ENCODE peak calls at places on chromosome 6, in nine cellular contexts. B is body of pancreas, R is AG09319, Z is MCF 10A, U is NB4, I is Calu3, E is GM06990, T is suprapubic skin, C is fibroblast of the aortic adventitia. K is an unnamed sample.

GRCh38 chr6:82363368-82364086 is at the start of gene TPBG:
- DNase-seq in B (peak), R (no peak), Z (peak), U (no peak), I (peak), E (peak), T (peak), C (peak), K (peak)

GRCh38 chr6:95143408-95144180 is 433.7 kb upstream of the MANEA start:
- DNase-seq in B (no peak), R (no peak), Z (no peak), U (no peak), I (no peak), E (no peak), T (no peak), C (no peak), K (no peak)

GRCh38 chr6:82908661-82909060 is 157.0 kb downstream of the UBE3D start:
- DNase-seq in B (no peak), R (no peak), Z (no peak), U (no peak), I (no peak), E (no peak), T (no peak), C (no peak), K (no peak)

GRCh38 chr6:125393449-125393858 is 91.7 kb upstream of the HDDC2 start:
- DNase-seq in B (no peak), R (no peak), Z (no peak), U (no peak), I (no peak), E (no peak), T (no peak), C (no peak), K (peak)

GRCh38 chr6:139732451-139732850 is 358.0 kb upstream of the CITED2 start:
- DNase-seq in B (no peak), R (no peak), Z (peak), U (peak), I (no peak), E (no peak), T (no peak), C (peak), K (no peak)

GRCh38 chr6:41715779-41716515 is 19.5 kb downstream of the TFEB start:
- DNase-seq in B (no peak), R (no peak), Z (no peak), U (peak), I (no peak), E (no peak), T (no peak), C (no peak), K (no peak)

GRCh38 chr6:135475292-135475886 is 22.2 kb downstream of the AHI1 start:
- DNase-seq in B (no peak), R (no peak), Z (no peak), U (no peak), I (no peak), E (no peak), T (no peak), C (peak), K (no peak)

GRCh38 chr6:40661726-40662125 is 74.6 kb upstream of the LRFN2 start:
- DNase-seq in B (no peak), R (no peak), Z (no peak), U (no peak), I (no peak), E (no peak), T (no peak), C (no peak), K (no peak)

GRCh38 chr6:39914239-39914638 is 20.0 kb downstream of the MOCS1 start:
- DNase-seq in B (no peak), R (no peak), Z (no peak), U (no peak), I (no peak), E (no peak), T (peak), C (no peak), K (no peak)

GRCh38 chr6:5053038-5053437 is 32.1 kb upstream of the PPP1R3G start:
- DNase-seq in B (no peak), R (no peak), Z (no peak), U (peak), I (no peak), E (no peak), T (no peak), C (peak), K (no peak)

GRCh38 chr6:52063584-52064400 is 23.6 kb downstream of the PKHD1 start:
- DNase-seq in B (peak), R (no peak), Z (peak), U (peak), I (peak), E (peak), T (no peak), C (peak), K (peak)

GRCh38 chr6:137223370-137224131 is 4.4 kb upstream of the IFNGR1 start:
- DNase-seq in B (peak), R (no peak), Z (peak), U (peak), I (peak), E (no peak), T (no peak), C (peak), K (no peak)

GRCh38 chr6:167546611-167547327 is 221.9 kb downstream of the TTLL2 start:
- DNase-seq in B (peak), R (no peak), Z (no peak), U (no peak), I (peak), E (no peak), T (no peak), C (no peak), K (no peak)

GRCh38 chr6:87291879-87292278 is 30.5 kb upstream of the SMIM8 start:
- DNase-seq in B (no peak), R (no peak), Z (peak), U (no peak), I (no peak), E (no peak), T (no peak), C (no peak), K (no peak)

GRCh38 chr6:22099923-22100322 is 196.9 kb downstream of the PRL start:
- DNase-seq in B (no peak), R (no peak), Z (no peak), U (no peak), I (no peak), E (no peak), T (no peak), C (no peak), K (no peak)

GRCh38 chr6:64113703-64114102 is 478.1 kb downstream of the PHF3 start:
- DNase-seq in B (no peak), R (no peak), Z (no peak), U (no peak), I (no peak), E (no peak), T (no peak), C (no peak), K (no peak)

GRCh38 chr6:131747821-131748353 is 37.1 kb upstream of the CTAGE9 start:
- DNase-seq in B (no peak), R (no peak), Z (no peak), U (no peak), I (no peak), E (no peak), T (no peak), C (no peak), K (no peak)

GRCh38 chr6:62640749-62641148 is 354.7 kb upstream of the KHDRBS2 start:
- DNase-seq in B (no peak), R (no peak), Z (peak), U (no peak), I (no peak), E (no peak), T (no peak), C (no peak), K (no peak)

GRCh38 chr6:23532227-23532626 is 593.8 kb upstream of the NRSN1 start:
- DNase-seq in B (no peak), R (no peak), Z (peak), U (no peak), I (no peak), E (no peak), T (no peak), C (no peak), K (no peak)

GRCh38 chr6:21664263-21665081 is 70.9 kb downstream of the SOX4 start:
- DNase-seq in B (peak), R (no peak), Z (peak), U (no peak), I (peak), E (peak), T (no peak), C (peak), K (peak)

GRCh38 chr6:135291288-135292116 is 110.4 kb downstream of the MYB start:
- DNase-seq in B (no peak), R (no peak), Z (peak), U (peak), I (no peak), E (no peak), T (no peak), C (peak), K (no peak)

GRCh38 chr6:8743146-8743745 is 307.9 kb upstream of the SLC35B3 start:
- DNase-seq in B (no peak), R (no peak), Z (peak), U (peak), I (peak), E (no peak), T (no peak), C (no peak), K (peak)

GRCh38 chr6:169571123-169571962 is 130.5 kb downstream of the WDR27 start:
- DNase-seq in B (no peak), R (no peak), Z (peak), U (no peak), I (no peak), E (no peak), T (no peak), C (peak), K (no peak)

GRCh38 chr6:168012431-168013249 is 15.2 kb downstream of the KIF25 start:
- DNase-seq in B (no peak), R (no peak), Z (no peak), U (no peak), I (no peak), E (no peak), T (no peak), C (no peak), K (no peak)

GRCh38 chr6:44715925-44716324 is 328.4 kb downstream of the CDC5L start:
- DNase-seq in B (no peak), R (no peak), Z (no peak), U (no peak), I (no peak), E (no peak), T (no peak), C (no peak), K (no peak)
- TF ChIP-seq CTCF in B (no peak), R (no peak), Z (no peak), U (no peak), I (no peak), E (no peak), T (no peak), C (no peak), K (no peak)

GRCh38 chr6:103122766-103123601 is 1729.5 kb downstream of the GRIK2 start:
- DNase-seq in B (peak), R (no peak), Z (peak), U (peak), I (peak), E (no peak), T (no peak), C (peak), K (peak)
- TF ChIP-seq CTCF in B (no peak), R (no peak), Z (peak), U (peak), I (peak), E (peak), T (no peak), C (no peak), K (peak)

GRCh38 chr6:78308025-78308424 is 559.3 kb upstream of the IRAK1BP1 start:
- DNase-seq in B (no peak), R (no peak), Z (peak), U (peak), I (peak), E (no peak), T (no peak), C (no peak), K (no peak)
- TF ChIP-seq CTCF in B (no peak), R (no peak), Z (peak), U (no peak), I (no peak), E (no peak), T (no peak), C (no peak), K (no peak)

GRCh38 chr6:84762220-84762940 is 2.0 kb downstream of the TBX18 start:
- DNase-seq in B (peak), R (no peak), Z (no peak), U (no peak), I (peak), E (no peak), T (peak), C (peak), K (peak)

GRCh38 chr6:84766118-84766683 is 1.8 kb upstream of the TBX18 start:
- DNase-seq in B (no peak), R (no peak), Z (no peak), U (no peak), I (no peak), E (no peak), T (no peak), C (no peak), K (no peak)

GRCh38 chr6:84764332-84765049 is at the start of gene TBX18:
- DNase-seq in B (peak), R (peak), Z (no peak), U (no peak), I (peak), E (no peak), T (peak), C (peak), K (no peak)

GRCh38 chr6:84762941-84763396 is 1.4 kb downstream of the TBX18 start:
- DNase-seq in B (peak), R (no peak), Z (no peak), U (no peak), I (peak), E (no peak), T (peak), C (no peak), K (no peak)

DNA sequence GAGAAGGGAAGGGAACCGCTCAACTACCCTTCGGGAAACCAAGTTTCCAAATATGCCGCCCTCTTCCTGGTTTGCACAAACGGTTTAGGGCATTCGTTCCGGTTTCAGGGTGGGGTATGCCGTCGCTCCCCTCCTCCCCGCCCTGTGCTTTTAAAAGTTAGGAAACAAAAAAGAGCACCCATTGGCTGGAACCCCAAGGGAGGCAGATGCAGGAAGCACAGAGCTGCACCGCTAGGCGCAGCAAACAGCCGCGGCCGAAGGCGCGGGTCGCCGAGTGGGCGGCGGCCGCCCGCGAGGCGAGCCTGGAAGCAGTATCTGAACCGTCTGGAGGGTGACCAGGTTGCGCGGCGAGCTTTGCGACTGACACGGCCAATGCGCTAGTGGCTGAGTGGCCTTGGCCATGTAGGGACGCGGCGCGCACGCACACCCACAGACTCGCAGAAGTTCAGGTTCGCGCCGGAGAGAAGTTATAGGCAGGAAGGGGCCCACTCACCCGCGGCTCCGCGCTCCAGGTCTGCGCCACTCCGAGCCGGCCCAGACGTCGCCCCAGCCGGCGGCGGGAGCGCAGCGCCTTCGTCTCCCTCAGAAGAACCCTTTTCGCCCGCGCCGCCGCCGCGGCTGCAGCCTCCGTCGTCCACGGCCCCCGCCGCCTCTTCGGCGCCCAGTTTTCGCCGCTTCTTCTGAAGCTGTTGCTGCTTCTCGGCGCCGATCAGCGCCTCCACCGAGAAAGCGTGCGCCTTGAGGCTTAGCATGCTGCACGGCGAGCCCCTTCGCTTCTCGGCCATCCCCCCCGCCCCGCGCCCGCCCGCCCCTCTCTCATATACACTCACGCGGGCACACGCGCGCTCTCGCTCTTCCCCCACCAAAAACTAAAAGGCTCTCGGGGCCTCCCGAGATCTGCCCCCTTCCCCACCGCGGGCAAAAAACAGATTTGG is 734 bp downstream of the TBX18 start:
- DNase-seq in B (peak), R (peak), Z (no peak), U (no peak), I (peak), E (peak), T (peak), C (peak), K (no peak)
- TF ChIP-seq CTCF in B (no peak), R (no peak), Z (no peak), U (no peak), I (no peak), E (no peak), T (no peak), C (peak), K (no peak)

GRCh38 chr6:97068211-97068610 is 143.7 kb downstream of the KLHL32 start:
- DNase-seq in B (no peak), R (no peak), Z (peak), U (peak), I (peak), E (no peak), T (no peak), C (peak), K (no peak)
- TF ChIP-seq CTCF in B (peak), R (peak), Z (peak), U (peak), I (peak), E (peak), T (no peak), C (peak), K (peak)

K was measured in GM20000.